ENCODE peak calls at places on chromosomes 1 and 21, in seven cellular contexts. One of them, this sample, is unnamed.

GRCh38 chr1:236066828-236067386 is 2.0 kb upstream of the NID1 start:
- DNase-seq in K562: no peak
- DNase-seq in Karpas-422: no peak
- DNase-seq in MM.1S: peak
- DNase-seq in IMR-90: no peak
- DNase-seq in neural progenitor cell: no peak
- DNase-seq in fibroblast of lung: no peak
- DNase-seq in this sample: no peak

GRCh38 chr1:228964178-228964819 is 229.0 kb downstream of the RHOU start:
- DNase-seq in K562: no peak
- DNase-seq in Karpas-422: no peak
- DNase-seq in MM.1S: no peak
- DNase-seq in IMR-90: peak
- DNase-seq in neural progenitor cell: no peak
- DNase-seq in fibroblast of lung: peak
- DNase-seq in this sample: no peak

GRCh38 chr1:246428542-246429308 is 78.4 kb downstream of the SMYD3 start:
- DNase-seq in K562: peak
- DNase-seq in Karpas-422: no peak
- DNase-seq in MM.1S: no peak
- DNase-seq in IMR-90: peak
- DNase-seq in neural progenitor cell: no peak
- DNase-seq in fibroblast of lung: peak
- DNase-seq in this sample: peak

GRCh38 chr1:24866211-24867063 is 63.6 kb downstream of the RUNX3 start:
- DNase-seq in K562: no peak
- DNase-seq in Karpas-422: no peak
- DNase-seq in MM.1S: no peak
- DNase-seq in IMR-90: no peak
- DNase-seq in neural progenitor cell: no peak
- DNase-seq in fibroblast of lung: no peak
- DNase-seq in this sample: no peak

GRCh38 chr1:177869586-177869985 is 100.3 kb downstream of the SEC16B start:
- DNase-seq in K562: no peak
- DNase-seq in Karpas-422: no peak
- DNase-seq in MM.1S: no peak
- DNase-seq in IMR-90: no peak
- DNase-seq in neural progenitor cell: no peak
- DNase-seq in fibroblast of lung: no peak
- DNase-seq in this sample: no peak

GRCh38 chr1:117321680-117322609 is 45.3 kb upstream of the MAN1A2 start:
- DNase-seq in K562: no peak
- DNase-seq in Karpas-422: no peak
- DNase-seq in MM.1S: no peak
- DNase-seq in IMR-90: no peak
- DNase-seq in neural progenitor cell: no peak
- DNase-seq in fibroblast of lung: no peak
- DNase-seq in this sample: no peak

GRCh38 chr1:150156868-150157603 is 7.3 kb downstream of the PLEKHO1 start:
- DNase-seq in K562: no peak
- DNase-seq in Karpas-422: no peak
- DNase-seq in MM.1S: no peak
- DNase-seq in IMR-90: peak
- DNase-seq in neural progenitor cell: no peak
- DNase-seq in fibroblast of lung: peak
- DNase-seq in this sample: peak

GRCh38 chr21:34912022-34912933 is 136.8 kb downstream of the RUNX1 start:
- DNase-seq in K562: no peak
- DNase-seq in Karpas-422: no peak
- DNase-seq in MM.1S: no peak
- DNase-seq in IMR-90: no peak
- DNase-seq in neural progenitor cell: no peak
- DNase-seq in fibroblast of lung: no peak
- DNase-seq in this sample: peak

GRCh38 chr1:177922209-177922608 is 47.6 kb downstream of the SEC16B start:
- DNase-seq in K562: no peak
- DNase-seq in Karpas-422: peak
- DNase-seq in MM.1S: no peak
- DNase-seq in IMR-90: no peak
- DNase-seq in neural progenitor cell: no peak
- DNase-seq in fibroblast of lung: no peak
- DNase-seq in this sample: no peak

GRCh38 chr1:206885341-206886060 is 11.7 kb upstream of the IL24 start:
- DNase-seq in K562: no peak
- DNase-seq in Karpas-422: no peak
- DNase-seq in MM.1S: no peak
- DNase-seq in IMR-90: no peak
- DNase-seq in neural progenitor cell: no peak
- DNase-seq in fibroblast of lung: no peak
- DNase-seq in this sample: no peak

GRCh38 chr1:117366281-117366981 is 818 bp upstream of the MAN1A2 start:
- DNase-seq in K562: peak
- DNase-seq in Karpas-422: peak
- DNase-seq in MM.1S: peak
- DNase-seq in IMR-90: peak
- DNase-seq in neural progenitor cell: peak
- DNase-seq in fibroblast of lung: peak
- DNase-seq in this sample: peak

GRCh38 chr1:27097484-27097917 is 57.4 kb downstream of the SLC9A1 start:
- DNase-seq in K562: peak
- DNase-seq in Karpas-422: peak
- DNase-seq in MM.1S: peak
- DNase-seq in IMR-90: peak
- DNase-seq in neural progenitor cell: peak
- DNase-seq in fibroblast of lung: peak
- DNase-seq in this sample: peak

GRCh38 chr1:178938959-178939317 is 68.1 kb upstream of the ANGPTL1 start:
- DNase-seq in K562: no peak
- DNase-seq in Karpas-422: no peak
- DNase-seq in MM.1S: no peak
- DNase-seq in IMR-90: peak
- DNase-seq in neural progenitor cell: no peak
- DNase-seq in fibroblast of lung: peak
- DNase-seq in this sample: peak

GRCh38 chr1:184497962-184498723 is 111.3 kb downstream of the C1orf21 start:
- DNase-seq in K562: no peak
- DNase-seq in Karpas-422: no peak
- DNase-seq in MM.1S: no peak
- DNase-seq in IMR-90: no peak
- DNase-seq in neural progenitor cell: peak
- DNase-seq in fibroblast of lung: peak
- DNase-seq in this sample: peak

GRCh38 chr1:220516722-220517042 is 11.3 kb upstream of the MARK1 start:
- DNase-seq in K562: no peak
- DNase-seq in Karpas-422: no peak
- DNase-seq in MM.1S: no peak
- DNase-seq in IMR-90: no peak
- DNase-seq in neural progenitor cell: no peak
- DNase-seq in fibroblast of lung: no peak
- DNase-seq in this sample: no peak

GRCh38 chr1:154418062-154418897 is 13.1 kb downstream of the IL6R start:
- DNase-seq in K562: peak
- DNase-seq in Karpas-422: no peak
- DNase-seq in MM.1S: peak
- DNase-seq in IMR-90: no peak
- DNase-seq in neural progenitor cell: no peak
- DNase-seq in fibroblast of lung: peak
- DNase-seq in this sample: no peak

GRCh38 chr1:7551442-7551841 is 219.7 kb upstream of the VAMP3 start:
- DNase-seq in K562: no peak
- DNase-seq in Karpas-422: no peak
- DNase-seq in MM.1S: no peak
- DNase-seq in IMR-90: no peak
- DNase-seq in neural progenitor cell: no peak
- DNase-seq in fibroblast of lung: no peak
- DNase-seq in this sample: no peak

GRCh38 chr1:226985239-226985838 is 45.2 kb downstream of the COQ8A start:
- DNase-seq in K562: no peak
- DNase-seq in Karpas-422: no peak
- DNase-seq in MM.1S: no peak
- DNase-seq in IMR-90: no peak
- DNase-seq in neural progenitor cell: no peak
- DNase-seq in fibroblast of lung: no peak
- DNase-seq in this sample: peak

GRCh38 chr1:213858581-213858980 is 129.2 kb upstream of the PROX1 start:
- DNase-seq in K562: no peak
- DNase-seq in Karpas-422: no peak
- DNase-seq in MM.1S: no peak
- DNase-seq in IMR-90: no peak
- DNase-seq in neural progenitor cell: no peak
- DNase-seq in fibroblast of lung: no peak
- DNase-seq in this sample: no peak

GRCh38 chr1:198118136-198118535 is 38.7 kb upstream of the NEK7 start:
- DNase-seq in K562: peak
- DNase-seq in Karpas-422: peak
- DNase-seq in MM.1S: no peak
- DNase-seq in IMR-90: peak
- DNase-seq in neural progenitor cell: no peak
- DNase-seq in fibroblast of lung: peak
- DNase-seq in this sample: peak

DNA sequence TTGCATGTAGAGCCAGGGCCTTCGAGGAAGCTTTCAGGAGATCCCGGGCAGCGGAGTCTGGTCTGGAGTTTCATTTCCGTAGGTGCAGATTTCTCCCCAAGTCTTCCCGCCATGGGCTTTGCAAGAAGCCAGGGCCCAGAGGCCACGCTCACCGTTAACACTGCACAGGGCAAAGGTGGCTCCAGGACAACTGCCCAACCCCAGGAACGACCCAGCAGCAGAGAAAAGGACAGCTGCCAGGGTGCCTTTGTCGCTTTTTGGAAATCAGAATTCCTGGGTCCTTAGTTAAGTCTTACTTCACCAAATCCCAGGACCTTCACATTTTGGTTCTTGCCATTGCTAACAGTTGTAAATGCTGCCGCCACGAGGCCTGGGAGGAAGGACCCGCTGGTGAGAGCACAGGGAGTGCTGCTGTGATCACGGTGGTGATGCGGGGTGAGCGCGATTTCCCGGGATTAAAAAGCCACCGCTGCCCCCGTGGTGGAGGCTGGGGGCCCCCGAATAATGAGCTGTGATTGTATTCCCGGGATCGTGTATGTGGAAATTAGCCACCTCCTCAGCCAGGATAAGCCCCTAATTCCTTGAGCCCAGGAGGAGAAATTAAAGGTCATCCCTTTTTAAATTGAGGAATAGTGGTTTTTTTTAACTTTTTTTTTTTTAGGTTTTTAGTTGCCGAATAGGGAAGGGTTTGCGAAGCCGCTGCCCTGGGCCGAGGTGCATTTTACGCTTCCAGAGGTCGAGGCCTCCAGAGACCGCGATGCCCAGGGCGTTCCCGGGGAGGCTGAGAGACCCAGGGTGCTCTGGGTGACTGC is 8.2 kb downstream of the SIM2 start:
- DNase-seq in K562: peak
- DNase-seq in Karpas-422: no peak
- DNase-seq in MM.1S: no peak
- DNase-seq in IMR-90: peak
- DNase-seq in neural progenitor cell: peak
- DNase-seq in fibroblast of lung: no peak
- DNase-seq in this sample: peak
- H3K4me3 ChIP-seq in K562: no peak
- H3K4me3 ChIP-seq in Karpas-422: no peak
- H3K4me3 ChIP-seq in MM.1S: no peak
- H3K4me3 ChIP-seq in IMR-90: no peak
- H3K4me3 ChIP-seq in neural progenitor cell: peak
- H3K4me3 ChIP-seq in fibroblast of lung: no peak
- H3K4me3 ChIP-seq in this sample: no peak

GRCh38 chr1:94384485-94385353 is 33.5 kb upstream of the ABCD3 start:
- DNase-seq in K562: no peak
- DNase-seq in Karpas-422: no peak
- DNase-seq in MM.1S: no peak
- DNase-seq in IMR-90: no peak
- DNase-seq in neural progenitor cell: peak
- DNase-seq in fibroblast of lung: no peak
- DNase-seq in this sample: no peak
- H2AFZ ChIP-seq in K562: no peak
- H2AFZ ChIP-seq in Karpas-422: peak
- H2AFZ ChIP-seq in MM.1S: no peak
- H2AFZ ChIP-seq in IMR-90: no peak
- H2AFZ ChIP-seq in neural progenitor cell: peak
- H2AFZ ChIP-seq in fibroblast of lung: no peak
- H2AFZ ChIP-seq in this sample: no peak

DNA sequence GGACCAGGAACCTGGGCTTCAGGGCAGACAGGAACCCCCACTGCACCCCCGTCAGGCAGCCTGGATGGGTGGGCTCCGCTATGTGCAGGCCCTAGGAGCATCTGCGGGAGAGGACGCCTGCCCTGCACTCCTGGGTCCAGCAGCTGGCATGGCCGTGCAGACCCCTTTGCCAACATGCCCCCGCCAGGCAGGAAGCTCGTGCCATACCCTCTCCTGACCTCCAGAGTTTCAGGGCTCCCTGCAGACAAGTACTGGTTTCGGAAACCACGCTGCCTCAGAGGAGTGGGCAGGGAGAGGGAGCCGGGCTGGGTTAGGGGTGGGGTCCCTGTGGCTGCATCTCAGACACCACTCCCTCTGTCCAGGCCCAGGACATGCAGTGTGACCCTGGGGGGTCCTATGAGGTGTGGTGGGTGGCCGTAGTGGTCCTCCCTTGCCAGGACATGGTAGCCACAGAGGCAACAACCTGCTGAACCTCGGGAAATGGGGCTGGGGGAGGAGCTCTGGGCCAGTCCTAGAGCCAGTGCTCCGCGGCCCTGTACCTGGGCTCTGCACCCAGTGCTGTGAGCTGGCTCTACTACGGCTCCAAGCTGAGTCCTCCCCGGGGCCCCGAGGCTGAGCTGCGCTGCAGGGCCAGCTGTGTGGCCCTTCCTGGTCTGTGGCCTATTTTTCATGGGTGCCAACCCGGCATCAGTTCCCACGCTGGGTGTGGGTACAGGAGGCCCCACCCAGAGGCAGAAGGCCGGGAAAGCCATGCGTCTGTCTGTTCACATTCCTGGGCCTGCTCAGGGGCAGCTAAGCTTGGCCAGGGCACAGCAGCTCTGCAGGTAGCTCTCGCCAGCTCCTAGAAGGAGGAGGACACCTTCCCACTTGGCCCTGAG is 1.4 kb downstream of the PLEKHN1 start:
- DNase-seq in K562: no peak
- DNase-seq in Karpas-422: no peak
- DNase-seq in MM.1S: no peak
- DNase-seq in IMR-90: no peak
- DNase-seq in neural progenitor cell: no peak
- DNase-seq in fibroblast of lung: no peak
- DNase-seq in this sample: no peak
- H3K4me3 ChIP-seq in K562: no peak
- H3K4me3 ChIP-seq in Karpas-422: no peak
- H3K4me3 ChIP-seq in MM.1S: no peak
- H3K4me3 ChIP-seq in IMR-90: no peak
- H3K4me3 ChIP-seq in neural progenitor cell: no peak
- H3K4me3 ChIP-seq in fibroblast of lung: no peak
- H3K4me3 ChIP-seq in this sample: peak

DNA sequence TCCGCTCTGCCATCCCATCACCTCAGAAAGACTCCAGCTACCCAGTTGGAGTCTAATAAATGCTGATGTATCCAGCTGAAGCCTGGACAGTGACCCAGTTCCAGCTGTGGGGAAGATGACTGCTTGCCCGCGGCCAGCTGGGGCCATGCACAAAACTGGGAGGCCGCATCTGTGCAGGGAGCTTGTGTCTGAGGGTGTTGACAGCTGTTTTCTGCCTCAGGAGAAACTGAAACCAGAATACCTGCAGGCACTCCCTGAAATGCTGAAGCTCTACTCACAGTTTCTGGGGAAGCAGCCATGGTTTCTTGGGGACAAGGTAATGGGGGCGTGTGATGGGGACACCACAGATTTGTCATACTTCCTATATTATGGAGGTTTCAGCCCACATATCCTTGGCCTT is 3.2 kb downstream of the GSTM2 start:
- DNase-seq in K562: no peak
- DNase-seq in Karpas-422: no peak
- DNase-seq in MM.1S: peak
- DNase-seq in IMR-90: peak
- DNase-seq in neural progenitor cell: no peak
- DNase-seq in fibroblast of lung: no peak
- DNase-seq in this sample: no peak
- H2AFZ ChIP-seq in K562: no peak
- H2AFZ ChIP-seq in Karpas-422: no peak
- H2AFZ ChIP-seq in MM.1S: no peak
- H2AFZ ChIP-seq in IMR-90: no peak
- H2AFZ ChIP-seq in neural progenitor cell: no peak
- H2AFZ ChIP-seq in fibroblast of lung: no peak
- H2AFZ ChIP-seq in this sample: no peak

This sample was measured in osteoblast.